ENCODE peak calls at places on chromosomes 11 and 22, in seven cellular contexts. U, G, Y, A, E, C and F are unnamed samples.

GRCh38 chr11:47259178-47259977 is 1.6 kb downstream of the NR1H3 start:
- DNase-seq in U (no peak), G (no peak), Y (peak; percentile 83), A (peak; percentile 75), E (peak; percentile 26), C (no peak), F (peak; percentile 52)

GRCh38 chr22:30423296-30423958 is 2.1 kb upstream of the MTFP1 start:
- DNase-seq in U (peak; percentile 74), G (no peak), Y (peak; percentile 56), A (no peak), E (no peak), C (no peak), F (peak; percentile 55)

GRCh38 chr11:18853086-18853720 is 61.6 kb upstream of the PTPN5 start:
- DNase-seq in U (no peak), G (no peak), Y (no peak), A (peak; percentile 69), E (peak; percentile 1), C (peak; percentile 47), F (no peak)

GRCh38 chr11:70548976-70549375 is 150.6 kb downstream of the CTTN start:
- DNase-seq in U (no peak), G (no peak), Y (no peak), A (no peak), E (no peak), C (no peak), F (no peak)

GRCh38 chr22:44889233-44889878 is 120.4 kb downstream of the PHF21B start:
- DNase-seq in U (no peak), G (no peak), Y (no peak), A (peak; percentile 44), E (no peak), C (no peak), F (no peak)

GRCh38 chr11:108592591-108593213 is 866 bp downstream of the EXPH5 start:
- DNase-seq in U (peak; percentile 18), G (no peak), Y (peak; percentile 48), A (no peak), E (peak; percentile 32), C (peak; percentile 18), F (peak; percentile 34)

GRCh38 chr11:129969973-129970372 is 32.7 kb downstream of the PRDM10 start:
- DNase-seq in U (no peak), G (no peak), Y (no peak), A (no peak), E (no peak), C (no peak), F (no peak)

GRCh38 chr11:15941206-15941770 is 415.1 kb downstream of the SOX6 start:
- DNase-seq in U (peak; percentile 27), G (no peak), Y (no peak), A (peak; percentile 62), E (no peak), C (no peak), F (no peak)

GRCh38 chr11:67599149-67599548 is 7.6 kb upstream of the NDUFV1 start:
- DNase-seq in U (no peak), G (no peak), Y (no peak), A (no peak), E (no peak), C (no peak), F (no peak)

GRCh38 chr11:15584158-15584557 is 469.4 kb downstream of the INSC start:
- DNase-seq in U (no peak), G (no peak), Y (no peak), A (no peak), E (no peak), C (no peak), F (no peak)

GRCh38 chr11:67663515-67664212 is 10.8 kb downstream of the ALDH3B2 start:
- DNase-seq in U (no peak), G (no peak), Y (no peak), A (no peak), E (no peak), C (no peak), F (no peak)

GRCh38 chr22:30195245-30196140 is 51.1 kb downstream of the LIF start:
- DNase-seq in U (no peak), G (no peak), Y (no peak), A (no peak), E (no peak), C (no peak), F (no peak)

GRCh38 chr11:35173011-35173511 is 34.1 kb downstream of the CD44 start:
- DNase-seq in U (no peak), G (no peak), Y (peak; percentile 66), A (no peak), E (no peak), C (peak; percentile 82), F (peak; percentile 30)

GRCh38 chr11:108927791-108928545 is 263.1 kb downstream of the DDX10 start:
- DNase-seq in U (no peak), G (no peak), Y (no peak), A (no peak), E (no peak), C (peak; percentile 7), F (no peak)

GRCh38 chr11:64792482-64792881 is 10.5 kb downstream of the MAP4K2 start:
- DNase-seq in U (no peak), G (no peak), Y (no peak), A (no peak), E (no peak), C (no peak), F (no peak)

GRCh38 chr11:48005878-48006277 is 25.5 kb downstream of the PTPRJ start:
- DNase-seq in U (no peak), G (no peak), Y (no peak), A (peak; percentile 86), E (no peak), C (no peak), F (no peak)

GRCh38 chr22:49788492-49788891 is 39.2 kb downstream of the BRD1 start:
- DNase-seq in U (peak; percentile 79), G (no peak), Y (peak; percentile 56), A (no peak), E (no peak), C (peak; percentile 51), F (no peak)

GRCh38 chr22:49791682-49792081 is 36.0 kb downstream of the BRD1 start:
- DNase-seq in U (no peak), G (no peak), Y (no peak), A (no peak), E (no peak), C (no peak), F (no peak)

GRCh38 chr22:49787861-49788260 is 39.8 kb downstream of the BRD1 start:
- DNase-seq in U (no peak), G (no peak), Y (no peak), A (no peak), E (no peak), C (no peak), F (no peak)

GRCh38 chr22:49790912-49791311 is 36.8 kb downstream of the BRD1 start:
- DNase-seq in U (no peak), G (no peak), Y (no peak), A (no peak), E (no peak), C (no peak), F (no peak)

DNA sequence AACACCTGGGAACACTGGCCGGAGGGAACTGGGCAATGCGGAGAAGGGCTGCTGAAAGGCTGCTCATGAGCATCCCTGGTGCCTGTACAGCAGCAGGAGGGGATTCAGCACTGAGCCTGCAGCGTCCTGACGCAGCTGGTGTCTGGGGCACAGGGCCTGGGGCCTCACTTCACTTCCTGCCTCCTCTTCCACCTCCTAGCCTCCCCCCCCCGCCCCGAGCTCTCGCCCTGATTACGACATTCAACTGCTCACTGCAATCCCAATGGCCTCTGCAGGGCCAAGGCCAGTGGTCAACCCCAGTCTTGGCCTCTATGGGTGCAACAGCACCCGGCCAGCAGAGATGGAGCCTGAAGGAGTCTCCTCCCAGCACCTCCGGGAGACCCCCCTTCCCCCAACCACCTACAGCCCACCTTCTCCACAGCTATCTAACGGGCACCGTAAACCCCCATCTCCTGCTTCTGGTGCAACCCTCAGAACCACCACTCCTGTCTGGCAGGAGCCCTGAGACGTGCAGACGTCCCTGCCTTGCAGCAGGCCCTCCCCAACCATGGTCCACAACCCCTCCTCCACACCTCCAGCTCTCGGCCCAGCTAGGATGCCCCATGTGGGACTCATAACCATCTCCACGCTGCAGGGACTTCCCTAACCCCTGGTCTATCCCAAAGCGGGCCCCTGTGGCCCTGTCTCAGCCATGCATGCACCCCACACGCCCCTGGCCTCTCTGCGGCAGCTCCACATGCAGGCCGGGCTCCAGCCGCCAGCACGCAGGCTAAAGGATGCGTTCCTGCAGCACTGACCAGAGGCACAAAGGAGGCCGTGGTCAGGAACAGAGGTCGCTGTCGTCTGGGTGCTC is 38.2 kb downstream of the BRD1 start:
- DNase-seq in U (peak; percentile 65), G (no peak), Y (peak; percentile 31), A (no peak), E (peak; percentile 48), C (peak; percentile 23), F (peak; percentile 75)
- H3K27ac ChIP-seq in U (peak overlapping the region; percentile 78), G (peak overlapping the region; percentile 8), Y (peak overlapping the region; percentile 37), A (no peak overlapping the region), E (peak overlapping the region; percentile 27), C (peak overlapping the region; percentile 36), F (peak overlapping the region; percentile 60)

GRCh38 chr11:73156686-73157085 is 14.6 kb upstream of the FCHSD2 start:
- DNase-seq in U (no peak), G (no peak), Y (no peak), A (no peak), E (no peak), C (no peak), F (no peak)
- H3K4me3 ChIP-seq in U (no peak overlapping the region), G (no peak overlapping the region), Y (no peak overlapping the region), A (no peak overlapping the region), E (no peak overlapping the region), C (no peak overlapping the region), F (no peak overlapping the region)

GRCh38 chr11:77729063-77729462 is 91.5 kb downstream of the RSF1 start:
- DNase-seq in U (no peak), G (no peak), Y (no peak), A (no peak), E (no peak), C (no peak), F (no peak)

GRCh38 chr11:77724639-77725038 is 87.0 kb upstream of the CLNS1A start:
- DNase-seq in U (no peak), G (no peak), Y (no peak), A (peak; percentile 61), E (no peak), C (no peak), F (no peak)

GRCh38 chr11:77725433-77725832 is 87.8 kb upstream of the CLNS1A start:
- DNase-seq in U (no peak), G (no peak), Y (no peak), A (no peak), E (no peak), C (no peak), F (no peak)

GRCh38 chr11:77728203-77728786 is 90.7 kb upstream of the CLNS1A start:
- DNase-seq in U (no peak), G (no peak), Y (peak; percentile 68), A (no peak), E (no peak), C (no peak), F (no peak)

GRCh38 chr11:77726524-77726923 is 88.9 kb upstream of the CLNS1A start:
- DNase-seq in U (no peak), G (no peak), Y (no peak), A (no peak), E (no peak), C (no peak), F (no peak)
- H3K4me1 ChIP-seq in U (peaks cover 7% of the 10 kb centered on the region), G (no peaks in the 10 kb centered on the region), Y (no peaks in the 10 kb centered on the region), A (peaks cover 15% of the 10 kb centered on the region), E (no peaks in the 10 kb centered on the region), C (peaks cover 3% of the 10 kb centered on the region), F (no peaks in the 10 kb centered on the region)

DNA sequence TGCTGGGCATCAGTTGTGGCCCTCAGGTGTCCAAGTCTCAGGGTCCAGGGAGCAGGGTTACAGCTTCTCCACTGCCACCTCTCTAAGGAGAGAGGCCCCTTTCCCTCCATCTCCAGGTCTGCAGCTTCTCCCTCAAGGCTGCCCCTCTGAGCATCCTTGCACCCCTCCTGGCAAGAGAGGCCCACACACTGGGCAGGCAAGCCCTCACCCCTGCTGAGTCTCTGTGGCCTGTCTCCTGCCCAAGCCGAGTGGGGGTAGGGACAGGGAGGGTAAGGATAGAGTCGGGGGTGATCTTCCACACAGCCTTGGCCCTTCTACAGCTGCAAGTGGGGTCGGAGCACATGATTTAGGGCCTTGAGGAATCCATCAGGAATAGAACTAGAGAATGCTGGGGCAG is 76.6 kb downstream of the ST3GAL4 start:
- DNase-seq in U (no peak), G (no peak), Y (no peak), A (no peak), E (no peak), C (no peak), F (no peak)
- H3K27ac ChIP-seq in U (peak overlapping the region; percentile 80), G (peak overlapping the region; percentile 43), Y (peak overlapping the region; percentile 75), A (no peak overlapping the region), E (no peak overlapping the region), C (no peak overlapping the region), F (no peak overlapping the region)